ENCODE peak calls at places on chromosomes 2 and 18, in seven cellular contexts. V, X, S, M, Y, Q and R are unnamed samples.

GRCh38 chr2:145325485-145325884 is 805.6 kb upstream of the ZEB2 start:
- DNase-seq in V (no peak), X (no peak), S (no peak), M (no peak), Y (no peak), Q (no peak), R (no peak)

GRCh38 chr2:237075749-237076599 is 9.7 kb upstream of the COPS8 start:
- DNase-seq in V (no peak), X (no peak), S (no peak), M (no peak), Y (no peak), Q (peak), R (no peak)

GRCh38 chr2:221485500-221485870 is 86.6 kb downstream of the EPHA4 start:
- DNase-seq in V (no peak), X (no peak), S (no peak), M (no peak), Y (no peak), Q (no peak), R (no peak)

GRCh38 chr2:102226612-102227351 is 40.0 kb downstream of the IL1RL2 start:
- DNase-seq in V (no peak), X (no peak), S (no peak), M (no peak), Y (no peak), Q (no peak), R (no peak)

GRCh38 chr2:129849559-129850160 is 129.8 kb upstream of the RAB6C start:
- DNase-seq in V (no peak), X (peak), S (no peak), M (no peak), Y (no peak), Q (no peak), R (no peak)

GRCh38 chr2:136211671-136212070 is 93.7 kb upstream of the CXCR4 start:
- DNase-seq in V (no peak), X (no peak), S (no peak), M (no peak), Y (no peak), Q (no peak), R (no peak)

GRCh38 chr2:165064743-165065142 is 109.4 kb upstream of the SLC38A11 start:
- DNase-seq in V (no peak), X (no peak), S (no peak), M (no peak), Y (no peak), Q (no peak), R (no peak)

GRCh38 chr2:99420751-99421299 is 69.0 kb downstream of the REV1 start:
- DNase-seq in V (no peak), X (peak), S (no peak), M (no peak), Y (no peak), Q (no peak), R (no peak)

GRCh38 chr2:20062615-20063545 is 11.5 kb upstream of the LAPTM4A start:
- DNase-seq in V (no peak), X (no peak), S (no peak), M (no peak), Y (peak), Q (no peak), R (no peak)

GRCh38 chr18:36903215-36903928 is 74.4 kb downstream of the KIAA1328 start:
- DNase-seq in V (no peak), X (no peak), S (no peak), M (no peak), Y (no peak), Q (no peak), R (no peak)

GRCh38 chr2:13046557-13047165 is 329.9 kb downstream of the TRIB2 start:
- DNase-seq in V (no peak), X (no peak), S (no peak), M (no peak), Y (no peak), Q (no peak), R (no peak)

GRCh38 chr2:74741651-74742050 is 87.6 kb downstream of the SEMA4F start:
- DNase-seq in V (no peak), X (no peak), S (no peak), M (no peak), Y (no peak), Q (no peak), R (no peak)

GRCh38 chr2:3131636-3132326 is 245.8 kb downstream of the EIPR1 start:
- DNase-seq in V (no peak), X (no peak), S (no peak), M (no peak), Y (peak), Q (no peak), R (no peak)

GRCh38 chr2:217845251-217845650 is 157.5 kb downstream of the TNS1 start:
- DNase-seq in V (no peak), X (no peak), S (no peak), M (no peak), Y (no peak), Q (no peak), R (no peak)

GRCh38 chr2:86821306-86821705 is 30.6 kb upstream of the CD8A start:
- DNase-seq in V (no peak), X (no peak), S (no peak), M (no peak), Y (no peak), Q (no peak), R (no peak)

GRCh38 chr2:156593011-156593921 is 157.1 kb downstream of the GPD2 start:
- DNase-seq in V (no peak), X (peak), S (no peak), M (no peak), Y (no peak), Q (peak), R (no peak)

GRCh38 chr2:12424820-12425219 is 291.9 kb upstream of the TRIB2 start:
- DNase-seq in V (no peak), X (peak), S (no peak), M (no peak), Y (peak), Q (no peak), R (no peak)

GRCh38 chr2:47201224-47201623 is 46.1 kb upstream of the STPG4 start:
- DNase-seq in V (no peak), X (no peak), S (no peak), M (no peak), Y (no peak), Q (no peak), R (no peak)

GRCh38 chr2:166126014-166126639 is 1.7 kb downstream of the SCN1A start:
- DNase-seq in V (no peak), X (no peak), S (no peak), M (no peak), Y (no peak), Q (no peak), R (no peak)

GRCh38 chr18:47109720-47110119 is 40.6 kb downstream of the HDHD2 start:
- DNase-seq in V (no peak), X (no peak), S (no peak), M (no peak), Y (no peak), Q (no peak), R (no peak)

GRCh38 chr2:3602553-3603339 is 7.8 kb downstream of the COLEC11 start:
- DNase-seq in V (no peak), X (no peak), S (no peak), M (no peak), Y (peak), Q (no peak), R (peak)

GRCh38 chr2:199460101-199460671 is 2.4 kb upstream of the SATB2 start:
- DNase-seq in V (no peak), X (no peak), S (no peak), M (no peak), Y (no peak), Q (no peak), R (no peak)

GRCh38 chr2:20526666-20527065 is 79.8 kb downstream of the RHOB start:
- DNase-seq in V (no peak), X (no peak), S (no peak), M (no peak), Y (peak), Q (peak), R (no peak)